ENCODE peak calls at places on chromosomes 1 and 21, in seven cellular contexts. One of them, this sample, is unnamed.

GRCh38 chr1:25609921-25610320 is 6.7 kb upstream of the MAN1C1 start:
- DNase-seq in GM23338: peak; percentile 66
- DNase-seq in GM23248: peak; percentile 27
- DNase-seq in SK-N-SH: peak; percentile 4
- DNase-seq in PC-3: no peak
- DNase-seq in HCT116: no peak
- DNase-seq in neural progenitor cell: peak; percentile 57
- DNase-seq in this sample: no peak

GRCh38 chr1:228697209-228698016 is 37.9 kb upstream of the RHOU start:
- DNase-seq in SK-N-SH: peak; percentile 37
- DNase-seq in neural progenitor cell: no peak
- DNase-seq in PC-3: peak; percentile 31
- DNase-seq in GM23338: peak; percentile 17
- DNase-seq in GM23248: peak; percentile 74
- DNase-seq in HCT116: no peak
- DNase-seq in this sample: no peak

GRCh38 chr1:63623952-63624351 is 30.7 kb downstream of the PGM1 start:
- DNase-seq in GM23248: no peak
- DNase-seq in SK-N-SH: no peak
- DNase-seq in GM23338: no peak
- DNase-seq in PC-3: no peak
- DNase-seq in neural progenitor cell: peak; percentile 87
- DNase-seq in HCT116: no peak
- DNase-seq in this sample: no peak

GRCh38 chr1:7253118-7253480 is 467.8 kb downstream of the CAMTA1 start:
- DNase-seq in GM23338: no peak
- DNase-seq in HCT116: no peak
- DNase-seq in PC-3: no peak
- DNase-seq in GM23248: peak; percentile 76
- DNase-seq in neural progenitor cell: no peak
- DNase-seq in SK-N-SH: no peak
- DNase-seq in this sample: no peak

GRCh38 chr1:33636209-33636608 is 163.8 kb downstream of the ZSCAN20 start:
- DNase-seq in HCT116: no peak
- DNase-seq in SK-N-SH: no peak
- DNase-seq in GM23248: no peak
- DNase-seq in PC-3: no peak
- DNase-seq in GM23338: no peak
- DNase-seq in neural progenitor cell: no peak
- DNase-seq in this sample: no peak

GRCh38 chr1:113868387-113869083 is 3.0 kb downstream of the PTPN22 start:
- DNase-seq in SK-N-SH: no peak
- DNase-seq in GM23338: no peak
- DNase-seq in GM23248: peak; percentile 89
- DNase-seq in PC-3: peak; percentile 68
- DNase-seq in HCT116: no peak
- DNase-seq in neural progenitor cell: no peak
- DNase-seq in this sample: no peak

GRCh38 chr21:37915941-37916794 is at the start of gene KCNJ6:
- DNase-seq in SK-N-SH: peak; percentile 87
- DNase-seq in PC-3: no peak
- DNase-seq in neural progenitor cell: peak; percentile 94
- DNase-seq in HCT116: no peak
- DNase-seq in GM23248: peak; percentile 82
- DNase-seq in GM23338: peak; percentile 94
- DNase-seq in this sample: no peak

GRCh38 chr1:43272576-43273571 is 3.1 kb downstream of the TMEM125 start:
- DNase-seq in GM23248: no peak
- DNase-seq in neural progenitor cell: no peak
- DNase-seq in GM23338: no peak
- DNase-seq in HCT116: no peak
- DNase-seq in PC-3: no peak
- DNase-seq in SK-N-SH: no peak
- DNase-seq in this sample: no peak

GRCh38 chr1:101474039-101474665 is 237.3 kb downstream of the S1PR1 start:
- DNase-seq in neural progenitor cell: peak; percentile 69
- DNase-seq in HCT116: peak; percentile 35
- DNase-seq in PC-3: peak; percentile 33
- DNase-seq in SK-N-SH: peak; percentile 8
- DNase-seq in GM23338: peak; percentile 82
- DNase-seq in GM23248: peak; percentile 24
- DNase-seq in this sample: peak; percentile 26

GRCh38 chr1:7663451-7664146 is 107.5 kb upstream of the VAMP3 start:
- DNase-seq in neural progenitor cell: no peak
- DNase-seq in HCT116: no peak
- DNase-seq in SK-N-SH: no peak
- DNase-seq in PC-3: no peak
- DNase-seq in GM23338: no peak
- DNase-seq in GM23248: no peak
- DNase-seq in this sample: no peak

GRCh38 chr1:923131-923990 is at the start of gene SAMD11:
- DNase-seq in SK-N-SH: peak; percentile 85
- DNase-seq in neural progenitor cell: peak; percentile 92
- DNase-seq in GM23248: peak; percentile 89
- DNase-seq in GM23338: peak; percentile 71
- DNase-seq in HCT116: peak; percentile 54
- DNase-seq in PC-3: peak; percentile 81
- DNase-seq in this sample: peak; percentile 50

GRCh38 chr1:183632964-183633363 is 2.6 kb downstream of the ARPC5 start:
- DNase-seq in SK-N-SH: no peak
- DNase-seq in GM23248: peak; percentile 18
- DNase-seq in GM23338: no peak
- DNase-seq in PC-3: no peak
- DNase-seq in neural progenitor cell: no peak
- DNase-seq in HCT116: no peak
- DNase-seq in this sample: peak; percentile 27
- H3K27ac ChIP-seq in SK-N-SH: no peak overlapping the region
- H3K27ac ChIP-seq in GM23248: peak overlapping the region; percentile 79
- H3K27ac ChIP-seq in GM23338: peak overlapping the region; percentile 1
- H3K27ac ChIP-seq in PC-3: no peak overlapping the region
- H3K27ac ChIP-seq in neural progenitor cell: no peak overlapping the region
- H3K27ac ChIP-seq in HCT116: no peak overlapping the region
- H3K27ac ChIP-seq in this sample: no peak overlapping the region

GRCh38 chr21:44926364-44927101 is 5.8 kb upstream of the ITGB2 start:
- DNase-seq in GM23248: peak; percentile 95
- DNase-seq in GM23338: no peak
- DNase-seq in HCT116: no peak
- DNase-seq in SK-N-SH: no peak
- DNase-seq in PC-3: peak; percentile 21
- DNase-seq in neural progenitor cell: no peak
- DNase-seq in this sample: no peak
- TF ChIP-seq EZH2phosphoT487 in GM23248: no peak
- TF ChIP-seq EZH2phosphoT487 in GM23338: no peak
- TF ChIP-seq EZH2phosphoT487 in HCT116: no peak
- TF ChIP-seq EZH2phosphoT487 in SK-N-SH: no peak
- TF ChIP-seq EZH2phosphoT487 in PC-3: no peak
- TF ChIP-seq EZH2phosphoT487 in neural progenitor cell: no peak
- TF ChIP-seq EZH2phosphoT487 in this sample: peak; percentile 15

GRCh38 chr1:9111357-9111691 is 17.6 kb downstream of the GPR157 start:
- DNase-seq in SK-N-SH: no peak
- DNase-seq in HCT116: no peak
- DNase-seq in GM23248: no peak
- DNase-seq in GM23338: no peak
- DNase-seq in neural progenitor cell: no peak
- DNase-seq in PC-3: no peak
- DNase-seq in this sample: no peak
- H3K27ac ChIP-seq in SK-N-SH: no peak overlapping the region
- H3K27ac ChIP-seq in HCT116: no peak overlapping the region
- H3K27ac ChIP-seq in GM23248: no peak overlapping the region
- H3K27ac ChIP-seq in GM23338: no peak overlapping the region
- H3K27ac ChIP-seq in neural progenitor cell: no peak overlapping the region
- H3K27ac ChIP-seq in PC-3: peak overlapping the region; percentile 95
- H3K27ac ChIP-seq in this sample: no peak overlapping the region

GRCh38 chr1:236066828-236067386 is 2.0 kb upstream of the NID1 start:
- DNase-seq in GM23338: peak; percentile 25
- DNase-seq in GM23248: no peak
- DNase-seq in HCT116: no peak
- DNase-seq in neural progenitor cell: no peak
- DNase-seq in PC-3: no peak
- DNase-seq in SK-N-SH: no peak
- DNase-seq in this sample: peak; percentile 57
- TF ChIP-seq EZH2phosphoT487 in GM23338: no peak
- TF ChIP-seq EZH2phosphoT487 in GM23248: no peak
- TF ChIP-seq EZH2phosphoT487 in HCT116: no peak
- TF ChIP-seq EZH2phosphoT487 in neural progenitor cell: no peak
- TF ChIP-seq EZH2phosphoT487 in PC-3: no peak
- TF ChIP-seq EZH2phosphoT487 in SK-N-SH: no peak
- TF ChIP-seq EZH2phosphoT487 in this sample: no peak

GRCh38 chr21:33578959-33579542 is 9.4 kb downstream of the DONSON start:
- DNase-seq in SK-N-SH: no peak
- DNase-seq in GM23248: peak; percentile 55
- DNase-seq in GM23338: no peak
- DNase-seq in HCT116: no peak
- DNase-seq in neural progenitor cell: no peak
- DNase-seq in PC-3: peak; percentile 30
- DNase-seq in this sample: no peak
- H3K27ac ChIP-seq in SK-N-SH: peak overlapping the region; percentile 18
- H3K27ac ChIP-seq in GM23248: peak overlapping the region; percentile 78
- H3K27ac ChIP-seq in GM23338: peak overlapping the region; percentile 72
- H3K27ac ChIP-seq in HCT116: peak overlapping the region; percentile 55
- H3K27ac ChIP-seq in neural progenitor cell: peak overlapping the region; percentile 69
- H3K27ac ChIP-seq in PC-3: peak overlapping the region; percentile 27
- H3K27ac ChIP-seq in this sample: no peak overlapping the region

GRCh38 chr1:168129933-168130332 is 6.8 kb downstream of the GPR161 start:
- DNase-seq in GM23338: peak; percentile 61
- DNase-seq in HCT116: no peak
- DNase-seq in neural progenitor cell: no peak
- DNase-seq in GM23248: no peak
- DNase-seq in PC-3: no peak
- DNase-seq in SK-N-SH: no peak
- DNase-seq in this sample: no peak
- TF ChIP-seq EZH2phosphoT487 in GM23338: no peak
- TF ChIP-seq EZH2phosphoT487 in HCT116: no peak
- TF ChIP-seq EZH2phosphoT487 in neural progenitor cell: no peak
- TF ChIP-seq EZH2phosphoT487 in GM23248: no peak
- TF ChIP-seq EZH2phosphoT487 in PC-3: no peak
- TF ChIP-seq EZH2phosphoT487 in SK-N-SH: no peak
- TF ChIP-seq EZH2phosphoT487 in this sample: no peak

GRCh38 chr1:14649976-14650375 is 51.5 kb downstream of the KAZN start:
- DNase-seq in PC-3: peak; percentile 72
- DNase-seq in HCT116: no peak
- DNase-seq in GM23248: no peak
- DNase-seq in SK-N-SH: no peak
- DNase-seq in GM23338: no peak
- DNase-seq in neural progenitor cell: no peak
- DNase-seq in this sample: no peak

GRCh38 chr1:14652840-14653239 is 54.4 kb downstream of the KAZN start:
- DNase-seq in GM23248: no peak
- DNase-seq in neural progenitor cell: no peak
- DNase-seq in GM23338: no peak
- DNase-seq in SK-N-SH: no peak
- DNase-seq in PC-3: no peak
- DNase-seq in HCT116: no peak
- DNase-seq in this sample: no peak

GRCh38 chr1:14648931-14649860 is 50.7 kb downstream of the KAZN start:
- DNase-seq in GM23338: no peak
- DNase-seq in PC-3: peak; percentile 76
- DNase-seq in GM23248: no peak
- DNase-seq in HCT116: no peak
- DNase-seq in neural progenitor cell: no peak
- DNase-seq in SK-N-SH: no peak
- DNase-seq in this sample: no peak

GRCh38 chr1:14650951-14651350 is 52.5 kb downstream of the KAZN start:
- DNase-seq in GM23338: no peak
- DNase-seq in GM23248: no peak
- DNase-seq in neural progenitor cell: no peak
- DNase-seq in PC-3: no peak
- DNase-seq in SK-N-SH: no peak
- DNase-seq in HCT116: no peak
- DNase-seq in this sample: no peak

GRCh38 chr1:14647777-14648176 is 49.3 kb downstream of the KAZN start:
- DNase-seq in SK-N-SH: no peak
- DNase-seq in neural progenitor cell: no peak
- DNase-seq in GM23248: no peak
- DNase-seq in PC-3: no peak
- DNase-seq in HCT116: no peak
- DNase-seq in GM23338: no peak
- DNase-seq in this sample: no peak
- H3K27ac ChIP-seq in SK-N-SH: no peak overlapping the region
- H3K27ac ChIP-seq in neural progenitor cell: no peak overlapping the region
- H3K27ac ChIP-seq in GM23248: no peak overlapping the region
- H3K27ac ChIP-seq in PC-3: no peak overlapping the region
- H3K27ac ChIP-seq in HCT116: no peak overlapping the region
- H3K27ac ChIP-seq in GM23338: no peak overlapping the region
- H3K27ac ChIP-seq in this sample: no peak overlapping the region

GRCh38 chr21:34889537-34890257 is 159.4 kb downstream of the RUNX1 start:
- DNase-seq in neural progenitor cell: peak; percentile 90
- DNase-seq in SK-N-SH: peak; percentile 90
- DNase-seq in HCT116: no peak
- DNase-seq in GM23338: peak; percentile 50
- DNase-seq in GM23248: peak; percentile 94
- DNase-seq in PC-3: peak; percentile 85
- DNase-seq in this sample: peak; percentile 92
- TF ChIP-seq EZH2phosphoT487 in neural progenitor cell: no peak
- TF ChIP-seq EZH2phosphoT487 in SK-N-SH: no peak
- TF ChIP-seq EZH2phosphoT487 in HCT116: no peak
- TF ChIP-seq EZH2phosphoT487 in GM23338: no peak
- TF ChIP-seq EZH2phosphoT487 in GM23248: no peak
- TF ChIP-seq EZH2phosphoT487 in PC-3: no peak
- TF ChIP-seq EZH2phosphoT487 in this sample: no peak

GRCh38 chr1:66311628-66312027 is 222.3 kb upstream of the SGIP1 start:
- DNase-seq in SK-N-SH: no peak
- DNase-seq in PC-3: no peak
- DNase-seq in HCT116: no peak
- DNase-seq in neural progenitor cell: no peak
- DNase-seq in GM23338: no peak
- DNase-seq in GM23248: no peak
- DNase-seq in this sample: no peak

GRCh38 chr1:66313446-66313845 is 220.5 kb upstream of the SGIP1 start:
- DNase-seq in neural progenitor cell: no peak
- DNase-seq in HCT116: no peak
- DNase-seq in GM23338: no peak
- DNase-seq in GM23248: no peak
- DNase-seq in SK-N-SH: no peak
- DNase-seq in PC-3: no peak
- DNase-seq in this sample: no peak

GRCh38 chr1:66312316-66312715 is 221.6 kb upstream of the SGIP1 start:
- DNase-seq in GM23248: no peak
- DNase-seq in neural progenitor cell: no peak
- DNase-seq in HCT116: no peak
- DNase-seq in SK-N-SH: no peak
- DNase-seq in GM23338: no peak
- DNase-seq in PC-3: no peak
- DNase-seq in this sample: no peak

GRCh38 chr1:66309006-66309741 is 224.8 kb upstream of the SGIP1 start:
- DNase-seq in HCT116: no peak
- DNase-seq in GM23338: no peak
- DNase-seq in neural progenitor cell: no peak
- DNase-seq in GM23248: no peak
- DNase-seq in SK-N-SH: no peak
- DNase-seq in PC-3: no peak
- DNase-seq in this sample: no peak

DNA sequence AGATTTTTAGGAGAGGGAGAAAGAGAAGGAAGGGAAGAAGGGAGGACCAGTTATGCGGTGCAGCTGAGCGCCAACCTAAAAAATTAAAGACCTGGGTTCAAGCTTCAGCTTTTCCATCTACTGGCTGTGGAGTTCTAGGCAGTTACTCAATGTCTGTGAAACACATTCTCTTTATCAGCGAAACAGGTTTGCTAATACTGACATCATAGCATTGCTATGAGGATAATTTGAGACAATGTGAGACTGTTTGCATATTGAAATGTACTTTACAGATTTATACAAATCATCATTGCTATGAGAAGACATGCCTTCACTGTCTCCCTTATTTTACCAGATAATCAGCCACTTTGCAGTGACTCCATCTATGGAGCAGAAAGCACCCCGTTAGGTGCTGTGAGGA is 222.9 kb upstream of the SGIP1 start:
- DNase-seq in GM23248: peak; percentile 29
- DNase-seq in HCT116: no peak
- DNase-seq in GM23338: no peak
- DNase-seq in PC-3: peak; percentile 16
- DNase-seq in SK-N-SH: no peak
- DNase-seq in neural progenitor cell: no peak
- DNase-seq in this sample: no peak
- H3K27ac ChIP-seq in GM23248: no peak overlapping the region
- H3K27ac ChIP-seq in HCT116: no peak overlapping the region
- H3K27ac ChIP-seq in GM23338: no peak overlapping the region
- H3K27ac ChIP-seq in PC-3: no peak overlapping the region
- H3K27ac ChIP-seq in SK-N-SH: no peak overlapping the region
- H3K27ac ChIP-seq in neural progenitor cell: no peak overlapping the region
- H3K27ac ChIP-seq in this sample: no peak overlapping the region